ENCODE peak calls at places on chromosomes 16 and 17, in nine cellular contexts. Z is body of pancreas; X is adrenal gland; R is activated CD8-positive, alpha-beta T cell treated with anti-CD3 and anti-CD28 coated beads for 36 hours; A is mucosa of descending colon; W is endodermal cell; U is uterus; C is transverse colon; G is nephron progenitor cell. D is an unnamed sample.

GRCh38 chr17:33113281-33114010 is 121.8 kb downstream of the SPACA3 start:
- DNase-seq in G (no peak), X (peak), U (no peak), C (no peak), Z (peak), W (no peak), A (no peak), R (no peak), D (no peak)

GRCh38 chr17:1068356-1068755 is 71.4 kb downstream of the TIMM22 start:
- DNase-seq in A (peak), G (no peak), Z (no peak), C (no peak), W (no peak), X (no peak), R (no peak), U (no peak), D (no peak)

GRCh38 chr17:838486-838885 is 56.3 kb downstream of the MRM3 start:
- DNase-seq in W (no peak), X (no peak), G (no peak), Z (no peak), A (no peak), R (no peak), U (no peak), C (no peak), D (no peak)

GRCh38 chr16:69798466-69798865 is 36.3 kb downstream of the WWP2 start:
- DNase-seq in X (peak), A (no peak), Z (no peak), W (peak), R (no peak), C (no peak), U (no peak), G (no peak), D (no peak)

GRCh38 chr16:72530434-72530833 is 358.5 kb upstream of the PMFBP1 start:
- DNase-seq in U (no peak), W (no peak), A (no peak), R (no peak), G (no peak), C (no peak), Z (no peak), X (no peak), D (no peak)

GRCh38 chr16:57591086-57591869 is 37.2 kb upstream of the ADGRG1 start:
- DNase-seq in G (peak), A (peak), X (peak), U (peak), C (peak), R (peak), W (peak), Z (peak), D (peak)

GRCh38 chr17:35536664-35537160 is 766 bp downstream of the SLFN12L start:
- DNase-seq in U (no peak), R (peak), X (no peak), A (no peak), Z (no peak), G (no peak), W (no peak), C (no peak), D (no peak)

GRCh38 chr17:82915010-82915696 is 75.3 kb upstream of the ZNF750 start:
- DNase-seq in X (no peak), R (no peak), G (no peak), C (no peak), A (peak), W (no peak), U (no peak), Z (no peak), D (no peak)

GRCh38 chr16:2748757-2749455 is 3.5 kb upstream of the SRRM2 start:
- DNase-seq in A (no peak), X (no peak), U (no peak), Z (peak), W (no peak), R (no peak), G (no peak), C (no peak), D (no peak)

GRCh38 chr16:82322177-82322576 is 152.2 kb upstream of the MPHOSPH6 start:
- DNase-seq in G (no peak), X (no peak), U (no peak), C (no peak), A (no peak), W (no peak), R (no peak), Z (no peak), D (no peak)

GRCh38 chr17:36856921-36857381 is 80.3 kb upstream of the LHX1 start:
- DNase-seq in X (no peak), R (no peak), U (no peak), A (no peak), Z (no peak), G (no peak), W (no peak), C (no peak), D (no peak)

GRCh38 chr17:36857698-36858097 is 79.6 kb upstream of the LHX1 start:
- DNase-seq in G (no peak), A (no peak), Z (no peak), R (no peak), C (no peak), W (no peak), U (no peak), X (no peak), D (no peak)

GRCh38 chr17:36856169-36856568 is 81.1 kb upstream of the LHX1 start:
- DNase-seq in C (no peak), G (no peak), Z (no peak), W (no peak), R (no peak), X (no peak), A (no peak), U (no peak), D (no peak)

GRCh38 chr17:36854982-36855381 is 82.3 kb upstream of the LHX1 start:
- DNase-seq in X (no peak), A (no peak), G (no peak), U (no peak), C (no peak), Z (no peak), W (no peak), R (no peak), D (no peak)

GRCh38 chr17:36855459-36855858 is 81.8 kb upstream of the LHX1 start:
- DNase-seq in G (no peak), A (no peak), W (no peak), U (no peak), R (no peak), X (no peak), Z (no peak), C (no peak), D (no peak)
- TF ChIP-seq CTCF in G (no peak), A (no peak), W (no peak), U (no peak), R (no peak), X (no peak), Z (no peak), C (no peak), D (no peak)

GRCh38 chr17:19744492-19744891 is 3.6 kb downstream of the ALDH3A1 start:
- DNase-seq in W (no peak), A (peak), C (peak), X (no peak), G (no peak), Z (no peak), R (no peak), U (no peak), D (peak)

GRCh38 chr17:19743101-19744100 is 4.7 kb downstream of the ALDH3A1 start:
- DNase-seq in G (no peak), X (no peak), C (no peak), U (no peak), A (peak), R (no peak), Z (no peak), W (no peak), D (no peak)

GRCh38 chr17:19747159-19747719 is 859 bp downstream of the ALDH3A1 start:
- DNase-seq in R (no peak), U (no peak), C (no peak), Z (no peak), X (no peak), A (no peak), W (no peak), G (no peak), D (no peak)

GRCh38 chr17:19746517-19746916 is 1.6 kb downstream of the ALDH3A1 start:
- DNase-seq in C (no peak), Z (no peak), X (no peak), A (no peak), U (no peak), G (no peak), R (no peak), W (no peak), D (no peak)

GRCh38 chr17:19744922-19745757 is 3.0 kb downstream of the ALDH3A1 start:
- DNase-seq in G (peak), W (peak), A (peak), Z (peak), R (peak), U (peak), C (peak), X (peak), D (peak)
- TF ChIP-seq CTCF in G (peak), W (peak), A (peak), Z (peak), R (peak), U (peak), C (peak), X (peak), D (peak)

GRCh38 chr17:9874722-9875121 is 30.3 kb downstream of the RCVRN start:
- DNase-seq in Z (no peak), W (peak), C (no peak), X (no peak), A (no peak), R (no peak), U (no peak), G (no peak), D (no peak)
- TF ChIP-seq CTCF in Z (no peak), W (peak), C (no peak), X (no peak), A (no peak), R (no peak), U (no peak), G (no peak), D (no peak)

DNA sequence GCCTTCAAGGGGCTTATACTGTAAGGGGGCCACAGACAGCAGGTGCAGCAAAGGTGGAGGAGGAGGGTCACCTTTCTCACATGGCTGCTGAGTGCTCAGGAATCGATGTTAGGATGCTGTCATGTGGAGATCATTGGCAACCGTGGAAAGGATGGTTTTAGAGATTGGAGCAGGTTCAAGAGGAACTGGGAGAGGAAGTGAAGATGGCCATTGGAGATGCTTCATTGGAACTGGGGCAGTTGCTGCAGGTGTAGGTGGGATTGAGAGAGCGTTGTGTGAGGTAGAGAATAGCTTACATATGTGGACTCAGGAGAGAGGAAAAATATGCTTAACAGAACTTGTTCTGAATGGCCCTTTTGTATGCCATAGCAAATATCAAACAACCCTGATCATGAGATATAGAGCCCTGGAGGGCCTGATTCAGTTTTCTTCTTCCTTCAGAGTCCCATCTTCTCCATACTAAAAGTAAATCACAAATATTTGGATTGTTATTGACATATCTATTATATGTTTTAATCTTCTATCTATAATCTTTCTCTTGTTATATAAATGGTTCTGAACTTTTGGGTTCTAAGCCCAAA is 40.8 kb downstream of the LDHD start:
- DNase-seq in Z (no peak), A (no peak), X (no peak), C (no peak), U (no peak), R (no peak), W (no peak), G (no peak), D (no peak)
- TF ChIP-seq CTCF in Z (no peak), A (no peak), X (no peak), C (no peak), U (no peak), R (no peak), W (no peak), G (no peak), D (no peak)

D was measured in GM10248.